ENCODE peak calls at places on chromosomes 16 and 17, in four cellular contexts. E is NCI-H1105, H is upper lobe of right lung, Z is colonic mucosa. M is an unnamed sample.

GRCh38 chr16:89132194-89133005 is 38.7 kb downstream of the ACSF3 start:
- DNase-seq in E (no peak), H (peak), Z (no peak), M (no peak)

GRCh38 chr17:4715071-4715749 is 4.8 kb downstream of the ARRB2 start:
- DNase-seq in E (no peak), H (no peak), Z (no peak), M (no peak)

GRCh38 chr17:6716736-6717135 is 3.6 kb upstream of the SLC13A5 start:
- DNase-seq in E (no peak), H (no peak), Z (no peak), M (no peak)

GRCh38 chr17:62780273-62780672 is 27.8 kb downstream of the MARCHF10 start:
- DNase-seq in E (no peak), H (peak), Z (no peak), M (peak)

GRCh38 chr16:84360748-84361147 is 7.6 kb upstream of the ATP2C2 start:
- DNase-seq in E (no peak), H (no peak), Z (no peak), M (no peak)

GRCh38 chr16:83900611-83901010 is 1.7 kb downstream of the MLYCD start:
- DNase-seq in E (no peak), H (no peak), Z (no peak), M (no peak)

GRCh38 chr17:2835791-2836190 is 39.6 kb downstream of the RAP1GAP2 start:
- DNase-seq in E (no peak), H (no peak), Z (no peak), M (no peak)

GRCh38 chr17:10323812-10324610 is 48.8 kb downstream of the MYH13 start:
- DNase-seq in E (no peak), H (no peak), Z (no peak), M (no peak)